ENCODE peak calls at places on chromosome 21, in seven cellular contexts. One of them, this sample, is unnamed.

GRCh38 chr21:18461743-18462142 is 58.2 kb upstream of the TMPRSS15 start:
- DNase-seq in A549: no peak
- DNase-seq in IMR-90: no peak
- DNase-seq in HCT116: no peak
- DNase-seq in HepG2: no peak
- DNase-seq in GM12878: no peak
- DNase-seq in K562: no peak
- DNase-seq in this sample: no peak

GRCh38 chr21:17688912-17689874 is 76.5 kb upstream of the BTG3 start:
- DNase-seq in A549: no peak
- DNase-seq in IMR-90: peak; percentile 12
- DNase-seq in HCT116: peak; percentile 4
- DNase-seq in HepG2: peak; percentile 33
- DNase-seq in GM12878: no peak
- DNase-seq in K562: peak; percentile 23
- DNase-seq in this sample: peak; percentile 57

GRCh38 chr21:31616216-31616615 is 43.3 kb upstream of the SOD1 start:
- DNase-seq in A549: no peak
- DNase-seq in IMR-90: no peak
- DNase-seq in HCT116: no peak
- DNase-seq in HepG2: no peak
- DNase-seq in GM12878: no peak
- DNase-seq in K562: no peak
- DNase-seq in this sample: no peak

GRCh38 chr21:14843991-14844390 is 220.8 kb downstream of the NRIP1 start:
- DNase-seq in A549: no peak
- DNase-seq in IMR-90: peak; percentile 53
- DNase-seq in HCT116: no peak
- DNase-seq in HepG2: no peak
- DNase-seq in GM12878: no peak
- DNase-seq in K562: no peak
- DNase-seq in this sample: no peak

GRCh38 chr21:44760376-44760775 is 41.2 kb downstream of the UBE2G2 start:
- DNase-seq in A549: no peak
- DNase-seq in IMR-90: no peak
- DNase-seq in HCT116: no peak
- DNase-seq in HepG2: no peak
- DNase-seq in GM12878: no peak
- DNase-seq in K562: no peak
- DNase-seq in this sample: no peak

GRCh38 chr21:21286170-21286798 is 288.1 kb downstream of the NCAM2 start:
- DNase-seq in A549: no peak
- DNase-seq in IMR-90: no peak
- DNase-seq in HCT116: no peak
- DNase-seq in HepG2: no peak
- DNase-seq in GM12878: no peak
- DNase-seq in K562: no peak
- DNase-seq in this sample: no peak

GRCh38 chr21:17472592-17473271 is 40.1 kb upstream of the CXADR start:
- DNase-seq in A549: no peak
- DNase-seq in IMR-90: no peak
- DNase-seq in HCT116: no peak
- DNase-seq in HepG2: peak; percentile 99
- DNase-seq in GM12878: no peak
- DNase-seq in K562: no peak
- DNase-seq in this sample: no peak

GRCh38 chr21:16194851-16195251 is 465.1 kb downstream of the USP25 start:
- DNase-seq in A549: no peak
- DNase-seq in IMR-90: peak; percentile 17
- DNase-seq in HCT116: no peak
- DNase-seq in HepG2: peak; percentile 17
- DNase-seq in GM12878: no peak
- DNase-seq in K562: no peak
- DNase-seq in this sample: no peak

GRCh38 chr21:44416193-44416592 is 39.1 kb upstream of the LRRC3 start:
- DNase-seq in A549: no peak
- DNase-seq in IMR-90: no peak
- DNase-seq in HCT116: no peak
- DNase-seq in HepG2: no peak
- DNase-seq in GM12878: no peak
- DNase-seq in K562: no peak
- DNase-seq in this sample: no peak

GRCh38 chr21:44530903-44531605 is 8.9 kb downstream of the KRTAP10-1 start:
- DNase-seq in A549: no peak
- DNase-seq in IMR-90: no peak
- DNase-seq in HCT116: no peak
- DNase-seq in HepG2: no peak
- DNase-seq in GM12878: no peak
- DNase-seq in K562: no peak
- DNase-seq in this sample: no peak

GRCh38 chr21:33265664-33266049 is 510 bp upstream of the IL10RB start:
- DNase-seq in A549: no peak
- DNase-seq in IMR-90: peak; percentile 14
- DNase-seq in HCT116: no peak
- DNase-seq in HepG2: no peak
- DNase-seq in GM12878: peak; percentile 68
- DNase-seq in K562: no peak
- DNase-seq in this sample: no peak

GRCh38 chr21:14866859-14867560 is 197.8 kb downstream of the NRIP1 start:
- DNase-seq in A549: no peak
- DNase-seq in IMR-90: no peak
- DNase-seq in HCT116: no peak
- DNase-seq in HepG2: no peak
- DNase-seq in GM12878: no peak
- DNase-seq in K562: no peak
- DNase-seq in this sample: no peak

GRCh38 chr21:43600642-43601397 is 58.5 kb downstream of the HSF2BP start:
- DNase-seq in A549: no peak
- DNase-seq in IMR-90: peak; percentile 95
- DNase-seq in HCT116: no peak
- DNase-seq in HepG2: no peak
- DNase-seq in GM12878: no peak
- DNase-seq in K562: no peak
- DNase-seq in this sample: no peak

GRCh38 chr21:27570306-27570868 is 603.5 kb upstream of the ADAMTS5 start:
- DNase-seq in A549: no peak
- DNase-seq in IMR-90: peak; percentile 94
- DNase-seq in HCT116: no peak
- DNase-seq in HepG2: no peak
- DNase-seq in GM12878: no peak
- DNase-seq in K562: no peak
- DNase-seq in this sample: no peak

GRCh38 chr21:44589586-44590305 is 2.6 kb downstream of the KRTAP10-6 start:
- DNase-seq in A549: no peak
- DNase-seq in IMR-90: no peak
- DNase-seq in HCT116: no peak
- DNase-seq in HepG2: no peak
- DNase-seq in GM12878: no peak
- DNase-seq in K562: no peak
- DNase-seq in this sample: no peak

GRCh38 chr21:44463716-44464115 is 8.4 kb downstream of the LRRC3 start:
- DNase-seq in A549: no peak
- DNase-seq in IMR-90: no peak
- DNase-seq in HCT116: no peak
- DNase-seq in HepG2: no peak
- DNase-seq in GM12878: no peak
- DNase-seq in K562: no peak
- DNase-seq in this sample: no peak

GRCh38 chr21:15400905-15401304 is 328.9 kb upstream of the USP25 start:
- DNase-seq in A549: no peak
- DNase-seq in IMR-90: no peak
- DNase-seq in HCT116: no peak
- DNase-seq in HepG2: peak; percentile 53
- DNase-seq in GM12878: no peak
- DNase-seq in K562: no peak
- DNase-seq in this sample: no peak

GRCh38 chr21:17554619-17555472 is 42.0 kb downstream of the CXADR start:
- DNase-seq in A549: peak; percentile 26
- DNase-seq in IMR-90: peak; percentile 10
- DNase-seq in HCT116: no peak
- DNase-seq in HepG2: peak; percentile 32
- DNase-seq in GM12878: no peak
- DNase-seq in K562: no peak
- DNase-seq in this sample: no peak

DNA sequence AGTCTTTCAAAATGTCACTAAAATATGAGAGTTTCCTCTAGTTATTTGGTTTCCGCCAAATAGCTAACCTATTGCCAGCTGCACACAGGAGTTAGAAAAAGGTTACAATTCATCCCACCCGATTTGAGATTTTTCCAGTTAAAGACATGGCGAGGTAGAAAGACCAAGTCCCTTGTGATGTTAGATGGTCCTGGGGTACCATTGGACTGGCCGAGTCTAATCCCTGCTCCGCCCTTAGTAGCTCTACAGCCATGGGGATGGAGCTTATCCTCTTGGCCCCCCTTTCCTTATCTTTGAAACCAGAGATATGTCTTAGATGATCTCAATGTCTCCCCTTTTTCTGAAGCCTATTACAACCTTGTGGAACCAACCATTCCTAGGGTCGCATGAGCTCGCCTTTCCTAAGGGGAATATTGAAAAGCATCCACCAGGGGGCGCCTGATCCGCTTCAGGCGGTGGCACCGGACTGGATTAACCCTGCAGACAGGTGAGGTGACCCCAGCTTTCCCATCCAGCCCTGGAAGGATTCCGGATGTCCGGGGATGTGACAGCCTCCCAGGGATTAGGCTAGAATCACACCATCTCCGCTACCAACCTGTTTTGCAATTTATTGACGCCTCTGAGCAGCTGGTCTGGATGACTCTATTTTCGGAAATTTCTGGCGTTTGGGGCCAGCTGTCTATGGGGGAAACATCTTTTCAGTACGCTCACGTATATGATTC is 68.3 kb upstream of the SIM2 start:
- DNase-seq in A549: peak; percentile 57
- DNase-seq in IMR-90: peak; percentile 22
- DNase-seq in HCT116: peak; percentile 32
- DNase-seq in HepG2: peak; percentile 48
- DNase-seq in GM12878: no peak
- DNase-seq in K562: peak; percentile 86
- DNase-seq in this sample: peak; percentile 64
- TF ChIP-seq CEBPB in A549: no peak
- TF ChIP-seq CEBPB in IMR-90: no peak
- TF ChIP-seq CEBPB in HCT116: no peak
- TF ChIP-seq CEBPB in HepG2: no peak
- TF ChIP-seq CEBPB in GM12878: no peak
- TF ChIP-seq CEBPB in K562: no peak
- TF ChIP-seq CEBPB in this sample: no peak

GRCh38 chr21:34812510-34813265 is 143.9 kb downstream of the CLIC6 start:
- DNase-seq in A549: no peak
- DNase-seq in IMR-90: peak; percentile 99
- DNase-seq in HCT116: no peak
- DNase-seq in HepG2: peak; percentile 78
- DNase-seq in GM12878: no peak
- DNase-seq in K562: no peak
- DNase-seq in this sample: no peak
- TF ChIP-seq CEBPB in A549: no peak
- TF ChIP-seq CEBPB in IMR-90: peak; percentile 97
- TF ChIP-seq CEBPB in HCT116: no peak
- TF ChIP-seq CEBPB in HepG2: no peak
- TF ChIP-seq CEBPB in GM12878: no peak
- TF ChIP-seq CEBPB in K562: no peak
- TF ChIP-seq CEBPB in this sample: no peak

GRCh38 chr21:38487906-38488639 is 10.2 kb downstream of the ERG start:
- DNase-seq in A549: no peak
- DNase-seq in IMR-90: no peak
- DNase-seq in HCT116: no peak
- DNase-seq in HepG2: no peak
- DNase-seq in GM12878: no peak
- DNase-seq in K562: no peak
- DNase-seq in this sample: no peak
- TF ChIP-seq CEBPB in A549: no peak
- TF ChIP-seq CEBPB in IMR-90: no peak
- TF ChIP-seq CEBPB in HCT116: no peak
- TF ChIP-seq CEBPB in HepG2: no peak
- TF ChIP-seq CEBPB in GM12878: no peak
- TF ChIP-seq CEBPB in K562: no peak
- TF ChIP-seq CEBPB in this sample: no peak

GRCh38 chr21:37525810-37526209 is 159.2 kb downstream of the DYRK1A start:
- DNase-seq in A549: no peak
- DNase-seq in IMR-90: peak; percentile 55
- DNase-seq in HCT116: no peak
- DNase-seq in HepG2: no peak
- DNase-seq in GM12878: no peak
- DNase-seq in K562: no peak
- DNase-seq in this sample: no peak
- TF ChIP-seq CEBPB in A549: no peak
- TF ChIP-seq CEBPB in IMR-90: no peak
- TF ChIP-seq CEBPB in HCT116: no peak
- TF ChIP-seq CEBPB in HepG2: no peak
- TF ChIP-seq CEBPB in GM12878: no peak
- TF ChIP-seq CEBPB in K562: no peak
- TF ChIP-seq CEBPB in this sample: no peak

GRCh38 chr21:35254752-35255138 is 205.6 kb upstream of the RUNX1 start:
- DNase-seq in A549: no peak
- DNase-seq in IMR-90: no peak
- DNase-seq in HCT116: no peak
- DNase-seq in HepG2: no peak
- DNase-seq in GM12878: no peak
- DNase-seq in K562: no peak
- DNase-seq in this sample: no peak

GRCh38 chr21:35257413-35257812 is 208.3 kb upstream of the RUNX1 start:
- DNase-seq in A549: peak; percentile 13
- DNase-seq in IMR-90: peak; percentile 96
- DNase-seq in HCT116: peak; percentile 68
- DNase-seq in HepG2: no peak
- DNase-seq in GM12878: no peak
- DNase-seq in K562: no peak
- DNase-seq in this sample: no peak

GRCh38 chr21:35252831-35253230 is 203.7 kb upstream of the RUNX1 start:
- DNase-seq in A549: no peak
- DNase-seq in IMR-90: peak; percentile 61
- DNase-seq in HCT116: no peak
- DNase-seq in HepG2: no peak
- DNase-seq in GM12878: no peak
- DNase-seq in K562: no peak
- DNase-seq in this sample: no peak

GRCh38 chr21:35256468-35256988 is 207.4 kb upstream of the RUNX1 start:
- DNase-seq in A549: peak; percentile 58
- DNase-seq in IMR-90: peak; percentile 100
- DNase-seq in HCT116: peak; percentile 89
- DNase-seq in HepG2: peak; percentile 29
- DNase-seq in GM12878: no peak
- DNase-seq in K562: no peak
- DNase-seq in this sample: no peak

GRCh38 chr21:35254006-35254751 is 205.1 kb upstream of the RUNX1 start:
- DNase-seq in A549: no peak
- DNase-seq in IMR-90: peak; percentile 87
- DNase-seq in HCT116: no peak
- DNase-seq in HepG2: no peak
- DNase-seq in GM12878: no peak
- DNase-seq in K562: no peak
- DNase-seq in this sample: no peak
- TF ChIP-seq CEBPB in A549: no peak
- TF ChIP-seq CEBPB in IMR-90: peak; percentile 61
- TF ChIP-seq CEBPB in HCT116: no peak
- TF ChIP-seq CEBPB in HepG2: no peak
- TF ChIP-seq CEBPB in GM12878: no peak
- TF ChIP-seq CEBPB in K562: no peak
- TF ChIP-seq CEBPB in this sample: no peak

GRCh38 chr21:28975401-28975800 is 17.3 kb downstream of the LTN1 start:
- DNase-seq in A549: no peak
- DNase-seq in IMR-90: peak; percentile 45
- DNase-seq in HCT116: no peak
- DNase-seq in HepG2: no peak
- DNase-seq in GM12878: no peak
- DNase-seq in K562: no peak
- DNase-seq in this sample: no peak
- TF ChIP-seq CEBPB in A549: no peak
- TF ChIP-seq CEBPB in IMR-90: no peak
- TF ChIP-seq CEBPB in HCT116: no peak
- TF ChIP-seq CEBPB in HepG2: no peak
- TF ChIP-seq CEBPB in GM12878: no peak
- TF ChIP-seq CEBPB in K562: no peak
- TF ChIP-seq CEBPB in this sample: no peak

This sample was measured in H1.